ENCODE peak calls at places on chromosomes 3 and 15, in eight cellular contexts. One of them, this sample, is unnamed.
A peak's percentile ranks its signal among the peaks of the same experiment; 100 is the strongest.

GRCh38 chr3:27095588-27096222 is 273.5 kb downstream of the NEK10 start:
- DNase-seq in Calu3: no peak
- DNase-seq in choroid plexus epithelial cell: no peak
- DNase-seq in fibroblast of pulmonary artery: no peak
- DNase-seq in progenitor cell of endocrine pancreas: no peak
- DNase-seq in cardiac muscle cell: no peak
- DNase-seq in lower lobe of right lung: no peak
- DNase-seq in epithelial cell of proximal tubule: no peak
- DNase-seq in this sample: no peak

GRCh38 chr15:78353093-78353492 is 12.9 kb downstream of the CRABP1 start:
- DNase-seq in lower lobe of right lung: no peak
- DNase-seq in Calu3: no peak
- DNase-seq in fibroblast of pulmonary artery: no peak
- DNase-seq in choroid plexus epithelial cell: peak; percentile 21
- DNase-seq in cardiac muscle cell: no peak
- DNase-seq in progenitor cell of endocrine pancreas: no peak
- DNase-seq in epithelial cell of proximal tubule: no peak
- DNase-seq in this sample: no peak

GRCh38 chr3:15860014-15860934 is 62.5 kb upstream of the ANKRD28 start:
- DNase-seq in progenitor cell of endocrine pancreas: peak; percentile 13
- DNase-seq in fibroblast of pulmonary artery: peak; percentile 31
- DNase-seq in choroid plexus epithelial cell: peak; percentile 45
- DNase-seq in epithelial cell of proximal tubule: no peak
- DNase-seq in cardiac muscle cell: peak; percentile 46
- DNase-seq in lower lobe of right lung: peak; percentile 81
- DNase-seq in Calu3: peak; percentile 62
- DNase-seq in this sample: peak; percentile 33

GRCh38 chr15:77577350-77577749 is 55.4 kb downstream of the LINGO1 start:
- DNase-seq in lower lobe of right lung: no peak
- DNase-seq in epithelial cell of proximal tubule: no peak
- DNase-seq in Calu3: no peak
- DNase-seq in fibroblast of pulmonary artery: no peak
- DNase-seq in choroid plexus epithelial cell: no peak
- DNase-seq in cardiac muscle cell: peak; percentile 15
- DNase-seq in progenitor cell of endocrine pancreas: no peak
- DNase-seq in this sample: no peak

GRCh38 chr3:32510075-32510724 is 7.5 kb upstream of the CMTM6 start:
- DNase-seq in progenitor cell of endocrine pancreas: peak; percentile 34
- DNase-seq in cardiac muscle cell: peak; percentile 82
- DNase-seq in epithelial cell of proximal tubule: no peak
- DNase-seq in lower lobe of right lung: no peak
- DNase-seq in Calu3: peak; percentile 62
- DNase-seq in choroid plexus epithelial cell: peak; percentile 84
- DNase-seq in fibroblast of pulmonary artery: peak; percentile 81
- DNase-seq in this sample: peak; percentile 61

GRCh38 chr3:89116486-89116885 is 9.1 kb downstream of the EPHA3 start:
- DNase-seq in progenitor cell of endocrine pancreas: no peak
- DNase-seq in Calu3: no peak
- DNase-seq in lower lobe of right lung: no peak
- DNase-seq in choroid plexus epithelial cell: no peak
- DNase-seq in epithelial cell of proximal tubule: no peak
- DNase-seq in fibroblast of pulmonary artery: no peak
- DNase-seq in cardiac muscle cell: no peak
- DNase-seq in this sample: no peak

GRCh38 chr3:29585368-29585767 is 304.5 kb downstream of the RBMS3 start:
- DNase-seq in lower lobe of right lung: no peak
- DNase-seq in epithelial cell of proximal tubule: no peak
- DNase-seq in progenitor cell of endocrine pancreas: no peak
- DNase-seq in cardiac muscle cell: no peak
- DNase-seq in Calu3: no peak
- DNase-seq in choroid plexus epithelial cell: no peak
- DNase-seq in fibroblast of pulmonary artery: no peak
- DNase-seq in this sample: no peak

GRCh38 chr3:136078421-136079364 is 113.2 kb downstream of the PPP2R3A start:
- DNase-seq in fibroblast of pulmonary artery: peak; percentile 60
- DNase-seq in epithelial cell of proximal tubule: no peak
- DNase-seq in cardiac muscle cell: peak; percentile 56
- DNase-seq in lower lobe of right lung: no peak
- DNase-seq in Calu3: no peak
- DNase-seq in choroid plexus epithelial cell: peak; percentile 71
- DNase-seq in progenitor cell of endocrine pancreas: no peak
- DNase-seq in this sample: no peak

GRCh38 chr3:16112910-16113504 is 61.5 kb upstream of the GALNT15 start:
- DNase-seq in progenitor cell of endocrine pancreas: no peak
- DNase-seq in choroid plexus epithelial cell: peak; percentile 79
- DNase-seq in fibroblast of pulmonary artery: peak; percentile 65
- DNase-seq in epithelial cell of proximal tubule: peak; percentile 82
- DNase-seq in Calu3: no peak
- DNase-seq in lower lobe of right lung: no peak
- DNase-seq in cardiac muscle cell: peak; percentile 66
- DNase-seq in this sample: no peak

GRCh38 chr3:111785034-111785433 is 74.0 kb upstream of the PHLDB2 start:
- DNase-seq in cardiac muscle cell: peak; percentile 42
- DNase-seq in choroid plexus epithelial cell: no peak
- DNase-seq in Calu3: no peak
- DNase-seq in lower lobe of right lung: no peak
- DNase-seq in fibroblast of pulmonary artery: peak; percentile 74
- DNase-seq in progenitor cell of endocrine pancreas: no peak
- DNase-seq in epithelial cell of proximal tubule: no peak
- DNase-seq in this sample: no peak

GRCh38 chr3:154799801-154800200 is 280.3 kb upstream of the MME start:
- DNase-seq in choroid plexus epithelial cell: peak; percentile 68
- DNase-seq in cardiac muscle cell: peak; percentile 39
- DNase-seq in Calu3: no peak
- DNase-seq in fibroblast of pulmonary artery: peak; percentile 63
- DNase-seq in epithelial cell of proximal tubule: no peak
- DNase-seq in lower lobe of right lung: no peak
- DNase-seq in progenitor cell of endocrine pancreas: no peak
- DNase-seq in this sample: no peak

GRCh38 chr3:129226374-129226773 is 23.0 kb upstream of the COPG1 start:
- DNase-seq in choroid plexus epithelial cell: peak; percentile 90
- DNase-seq in epithelial cell of proximal tubule: no peak
- DNase-seq in lower lobe of right lung: peak; percentile 79
- DNase-seq in progenitor cell of endocrine pancreas: no peak
- DNase-seq in fibroblast of pulmonary artery: peak; percentile 81
- DNase-seq in Calu3: peak; percentile 48
- DNase-seq in cardiac muscle cell: peak; percentile 81
- DNase-seq in this sample: no peak

GRCh38 chr3:111252795-111253194 is 181.2 kb downstream of the NECTIN3 start:
- DNase-seq in lower lobe of right lung: no peak
- DNase-seq in epithelial cell of proximal tubule: peak; percentile 41
- DNase-seq in fibroblast of pulmonary artery: peak; percentile 54
- DNase-seq in Calu3: peak; percentile 30
- DNase-seq in choroid plexus epithelial cell: peak; percentile 81
- DNase-seq in progenitor cell of endocrine pancreas: no peak
- DNase-seq in cardiac muscle cell: peak; percentile 59
- DNase-seq in this sample: no peak

GRCh38 chr3:33790091-33790490 is 8.3 kb upstream of the PDCD6IP start:
- DNase-seq in cardiac muscle cell: no peak
- DNase-seq in epithelial cell of proximal tubule: no peak
- DNase-seq in progenitor cell of endocrine pancreas: no peak
- DNase-seq in choroid plexus epithelial cell: no peak
- DNase-seq in fibroblast of pulmonary artery: no peak
- DNase-seq in lower lobe of right lung: no peak
- DNase-seq in Calu3: no peak
- DNase-seq in this sample: no peak

GRCh38 chr3:42473083-42473932 is 29.1 kb upstream of the VIPR1 start:
- DNase-seq in epithelial cell of proximal tubule: no peak
- DNase-seq in fibroblast of pulmonary artery: peak; percentile 100
- DNase-seq in progenitor cell of endocrine pancreas: no peak
- DNase-seq in lower lobe of right lung: peak; percentile 71
- DNase-seq in cardiac muscle cell: peak; percentile 93
- DNase-seq in choroid plexus epithelial cell: peak; percentile 42
- DNase-seq in Calu3: peak; percentile 75
- DNase-seq in this sample: no peak

GRCh38 chr3:56251343-56251945 is 216.8 kb downstream of the ERC2 start:
- DNase-seq in cardiac muscle cell: peak; percentile 72
- DNase-seq in progenitor cell of endocrine pancreas: peak; percentile 14
- DNase-seq in epithelial cell of proximal tubule: no peak
- DNase-seq in lower lobe of right lung: no peak
- DNase-seq in Calu3: peak; percentile 50
- DNase-seq in fibroblast of pulmonary artery: peak; percentile 84
- DNase-seq in choroid plexus epithelial cell: peak; percentile 75
- DNase-seq in this sample: peak; percentile 44

GRCh38 chr3:136498919-136499447 is 248.8 kb downstream of the PCCB start:
- DNase-seq in lower lobe of right lung: no peak
- DNase-seq in cardiac muscle cell: no peak
- DNase-seq in epithelial cell of proximal tubule: no peak
- DNase-seq in Calu3: no peak
- DNase-seq in progenitor cell of endocrine pancreas: no peak
- DNase-seq in choroid plexus epithelial cell: no peak
- DNase-seq in fibroblast of pulmonary artery: no peak
- DNase-seq in this sample: no peak

GRCh38 chr3:12005951-12006625 is 1.9 kb downstream of the SYN2 start:
- DNase-seq in epithelial cell of proximal tubule: no peak
- DNase-seq in progenitor cell of endocrine pancreas: no peak
- DNase-seq in choroid plexus epithelial cell: no peak
- DNase-seq in Calu3: no peak
- DNase-seq in lower lobe of right lung: no peak
- DNase-seq in cardiac muscle cell: no peak
- DNase-seq in fibroblast of pulmonary artery: no peak
- DNase-seq in this sample: no peak

GRCh38 chr15:70266412-70267089 is 168.8 kb upstream of the TLE3 start:
- DNase-seq in fibroblast of pulmonary artery: peak; percentile 91
- DNase-seq in progenitor cell of endocrine pancreas: no peak
- DNase-seq in cardiac muscle cell: peak; percentile 96
- DNase-seq in choroid plexus epithelial cell: peak; percentile 77
- DNase-seq in lower lobe of right lung: peak; percentile 91
- DNase-seq in Calu3: peak; percentile 71
- DNase-seq in epithelial cell of proximal tubule: no peak
- DNase-seq in this sample: no peak

GRCh38 chr15:101521563-101521962 is 32.1 kb upstream of the PCSK6 start:
- DNase-seq in choroid plexus epithelial cell: no peak
- DNase-seq in epithelial cell of proximal tubule: no peak
- DNase-seq in cardiac muscle cell: no peak
- DNase-seq in fibroblast of pulmonary artery: no peak
- DNase-seq in progenitor cell of endocrine pancreas: no peak
- DNase-seq in lower lobe of right lung: no peak
- DNase-seq in Calu3: no peak
- DNase-seq in this sample: no peak

GRCh38 chr3:61667417-61668213 is 106.2 kb downstream of the PTPRG start:
- DNase-seq in lower lobe of right lung: no peak
- DNase-seq in fibroblast of pulmonary artery: peak; percentile 41
- DNase-seq in Calu3: no peak
- DNase-seq in cardiac muscle cell: peak; percentile 44
- DNase-seq in epithelial cell of proximal tubule: no peak
- DNase-seq in progenitor cell of endocrine pancreas: no peak
- DNase-seq in choroid plexus epithelial cell: peak; percentile 42
- DNase-seq in this sample: no peak

GRCh38 chr3:172177046-172177445 is 137.7 kb downstream of the FNDC3B start:
- DNase-seq in cardiac muscle cell: peak; percentile 85
- DNase-seq in progenitor cell of endocrine pancreas: no peak
- DNase-seq in fibroblast of pulmonary artery: peak; percentile 76
- DNase-seq in lower lobe of right lung: no peak
- DNase-seq in choroid plexus epithelial cell: peak; percentile 86
- DNase-seq in epithelial cell of proximal tubule: no peak
- DNase-seq in Calu3: no peak
- DNase-seq in this sample: no peak

GRCh38 chr3:11029948-11030347 is 37.4 kb downstream of the SLC6A1 start:
- DNase-seq in epithelial cell of proximal tubule: no peak
- DNase-seq in progenitor cell of endocrine pancreas: no peak
- DNase-seq in cardiac muscle cell: no peak
- DNase-seq in Calu3: no peak
- DNase-seq in lower lobe of right lung: no peak
- DNase-seq in choroid plexus epithelial cell: no peak
- DNase-seq in fibroblast of pulmonary artery: no peak
- DNase-seq in this sample: no peak

GRCh38 chr3:154728285-154728684 is 298.3 kb upstream of the GPR149 start:
- DNase-seq in choroid plexus epithelial cell: no peak
- DNase-seq in progenitor cell of endocrine pancreas: no peak
- DNase-seq in lower lobe of right lung: no peak
- DNase-seq in fibroblast of pulmonary artery: no peak
- DNase-seq in epithelial cell of proximal tubule: no peak
- DNase-seq in Calu3: no peak
- DNase-seq in cardiac muscle cell: no peak
- DNase-seq in this sample: no peak

DNA sequence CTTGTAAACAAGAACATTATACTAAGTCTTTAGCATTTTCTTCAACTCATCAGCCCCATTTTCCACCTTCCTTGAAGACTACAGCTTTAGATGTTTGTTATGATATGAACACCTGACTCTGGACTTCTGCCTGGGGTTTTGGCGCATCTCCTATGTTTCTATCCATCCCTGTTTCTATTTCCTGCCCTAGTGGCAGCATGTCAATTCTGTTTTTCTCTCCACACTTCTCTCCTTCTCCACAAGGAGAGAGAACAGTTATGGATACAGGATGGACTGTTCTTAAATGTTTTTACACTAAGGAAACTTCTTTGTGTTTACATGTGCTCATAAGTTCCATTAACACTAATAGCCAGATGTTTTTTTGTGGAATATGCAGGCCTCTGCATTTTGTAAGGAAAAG is 423.3 kb upstream of the IL12A start:
- DNase-seq in choroid plexus epithelial cell: no peak
- DNase-seq in progenitor cell of endocrine pancreas: no peak
- DNase-seq in epithelial cell of proximal tubule: no peak
- DNase-seq in Calu3: no peak
- DNase-seq in cardiac muscle cell: no peak
- DNase-seq in lower lobe of right lung: no peak
- DNase-seq in fibroblast of pulmonary artery: no peak
- DNase-seq in this sample: no peak
- TF ChIP-seq CTCF in choroid plexus epithelial cell: peak; percentile 10
- TF ChIP-seq CTCF in progenitor cell of endocrine pancreas: no peak
- TF ChIP-seq CTCF in epithelial cell of proximal tubule: no peak
- TF ChIP-seq CTCF in Calu3: no peak
- TF ChIP-seq CTCF in cardiac muscle cell: no peak
- TF ChIP-seq CTCF in lower lobe of right lung: no peak
- TF ChIP-seq CTCF in fibroblast of pulmonary artery: no peak
- TF ChIP-seq CTCF in this sample: no peak

GRCh38 chr15:90545095-90545494 is 15.4 kb downstream of the CRTC3 start:
- DNase-seq in fibroblast of pulmonary artery: no peak
- DNase-seq in epithelial cell of proximal tubule: no peak
- DNase-seq in choroid plexus epithelial cell: no peak
- DNase-seq in Calu3: no peak
- DNase-seq in cardiac muscle cell: no peak
- DNase-seq in progenitor cell of endocrine pancreas: no peak
- DNase-seq in lower lobe of right lung: no peak
- DNase-seq in this sample: no peak
- TF ChIP-seq CTCF in fibroblast of pulmonary artery: no peak
- TF ChIP-seq CTCF in epithelial cell of proximal tubule: no peak
- TF ChIP-seq CTCF in choroid plexus epithelial cell: peak; percentile 7
- TF ChIP-seq CTCF in Calu3: no peak
- TF ChIP-seq CTCF in cardiac muscle cell: no peak
- TF ChIP-seq CTCF in progenitor cell of endocrine pancreas: no peak
- TF ChIP-seq CTCF in lower lobe of right lung: no peak
- TF ChIP-seq CTCF in this sample: no peak

GRCh38 chr15:46077220-46077619 is 442.4 kb downstream of the SQOR start:
- DNase-seq in progenitor cell of endocrine pancreas: no peak
- DNase-seq in epithelial cell of proximal tubule: no peak
- DNase-seq in cardiac muscle cell: no peak
- DNase-seq in Calu3: no peak
- DNase-seq in fibroblast of pulmonary artery: no peak
- DNase-seq in choroid plexus epithelial cell: no peak
- DNase-seq in lower lobe of right lung: no peak
- DNase-seq in this sample: no peak
- TF ChIP-seq CTCF in progenitor cell of endocrine pancreas: no peak
- TF ChIP-seq CTCF in epithelial cell of proximal tubule: peak; percentile 17
- TF ChIP-seq CTCF in cardiac muscle cell: no peak
- TF ChIP-seq CTCF in Calu3: no peak
- TF ChIP-seq CTCF in fibroblast of pulmonary artery: no peak
- TF ChIP-seq CTCF in choroid plexus epithelial cell: no peak
- TF ChIP-seq CTCF in lower lobe of right lung: no peak
- TF ChIP-seq CTCF in this sample: no peak

GRCh38 chr3:81339040-81339845 is 422.2 kb downstream of the GBE1 start:
- DNase-seq in choroid plexus epithelial cell: peak; percentile 54
- DNase-seq in lower lobe of right lung: no peak
- DNase-seq in Calu3: no peak
- DNase-seq in epithelial cell of proximal tubule: no peak
- DNase-seq in cardiac muscle cell: peak; percentile 24
- DNase-seq in progenitor cell of endocrine pancreas: no peak
- DNase-seq in fibroblast of pulmonary artery: peak; percentile 32
- DNase-seq in this sample: no peak
- TF ChIP-seq CTCF in choroid plexus epithelial cell: peak; percentile 63
- TF ChIP-seq CTCF in lower lobe of right lung: peak; percentile 30
- TF ChIP-seq CTCF in Calu3: no peak
- TF ChIP-seq CTCF in epithelial cell of proximal tubule: peak; percentile 67
- TF ChIP-seq CTCF in cardiac muscle cell: peak; percentile 60
- TF ChIP-seq CTCF in progenitor cell of endocrine pancreas: peak; percentile 62
- TF ChIP-seq CTCF in fibroblast of pulmonary artery: peak; percentile 69
- TF ChIP-seq CTCF in this sample: peak; percentile 62